ENCODE peak calls at places on chromosome 6, in six cellular contexts. D is lower lobe of right lung, S is foreskin fibroblast, G is heart left ventricle, Q is GM12865, W is fibroblast of mammary gland. Y is an unnamed sample.

GRCh38 chr6:54717849-54718455 is 128.6 kb upstream of the FAM83B start:
- DNase-seq in W (peak), G (no peak), D (no peak), Q (peak), S (peak), Y (peak)

GRCh38 chr6:112781236-112781635 is 434.1 kb downstream of the RFPL4B start:
- DNase-seq in G (no peak), S (peak), Q (peak), W (peak), D (no peak), Y (peak)

GRCh38 chr6:134880487-134881190 is 69.3 kb downstream of the ALDH8A1 start:
- DNase-seq in S (peak), W (peak), Q (no peak), D (no peak), G (no peak), Y (peak)

GRCh38 chr6:53359843-53360834 is 11.4 kb upstream of the ELOVL5 start:
- DNase-seq in W (peak), Q (peak), G (no peak), S (peak), D (no peak), Y (peak)

GRCh38 chr6:168468046-168468445 is 27.1 kb downstream of the SMOC2 start:
- DNase-seq in S (no peak), Q (no peak), G (no peak), D (no peak), W (no peak), Y (no peak)

GRCh38 chr6:53330137-53330536 is 18.6 kb downstream of the ELOVL5 start:
- DNase-seq in G (no peak), S (no peak), W (no peak), D (no peak), Q (no peak), Y (no peak)

GRCh38 chr6:79671605-79672266 is 40.6 kb downstream of the SH3BGRL2 start:
- DNase-seq in Q (peak), W (peak), G (no peak), D (peak), S (peak), Y (peak)

GRCh38 chr6:3876866-3877265 is 27.7 kb downstream of the FAM50B start:
- DNase-seq in G (no peak), D (no peak), S (peak), W (peak), Q (no peak), Y (no peak)

GRCh38 chr6:165749163-165749562 is 86.1 kb upstream of the PDE10A start:
- DNase-seq in S (no peak), D (no peak), Q (no peak), G (no peak), W (no peak), Y (no peak)

GRCh38 chr6:117906905-117907599 is at the start of gene SLC35F1:
- DNase-seq in G (peak), Q (peak), D (peak), W (no peak), S (peak), Y (peak)

GRCh38 chr6:104736545-104736944 is 123.2 kb downstream of the HACE1 start:
- DNase-seq in W (no peak), G (no peak), S (no peak), Q (no peak), D (no peak), Y (no peak)

GRCh38 chr6:73985891-73986290 is 289.9 kb downstream of the CD109 start:
- DNase-seq in W (peak), S (peak), Q (peak), G (no peak), D (no peak), Y (peak)

GRCh38 chr6:3227363-3228045 is at the start of gene TUBB2B:
- DNase-seq in W (no peak), D (no peak), Q (peak), S (no peak), G (no peak), Y (no peak)

GRCh38 chr6:3135668-3136297 is 17.3 kb downstream of the BPHL start:
- DNase-seq in G (no peak), S (no peak), D (no peak), W (no peak), Q (no peak), Y (no peak)

GRCh38 chr6:89368107-89368506 is 15.6 kb upstream of the UBE2J1 start:
- DNase-seq in D (peak), S (peak), Q (peak), W (peak), G (no peak), Y (peak)

GRCh38 chr6:119034827-119035458 is 43.5 kb downstream of the FAM184A start:
- DNase-seq in Q (no peak), D (no peak), G (no peak), S (peak), W (peak), Y (peak)

GRCh38 chr6:116062496-116062895 is 1.8 kb upstream of the FRK start:
- DNase-seq in Q (no peak), S (no peak), W (no peak), G (no peak), D (no peak), Y (no peak)

GRCh38 chr6:16339263-16339587 is 100.8 kb downstream of the GMPR start:
- DNase-seq in W (no peak), S (no peak), Q (no peak), D (no peak), G (no peak), Y (no peak)

GRCh38 chr6:82870582-82871172 is 195.0 kb downstream of the UBE3D start:
- DNase-seq in G (no peak), W (no peak), D (no peak), S (no peak), Q (no peak), Y (no peak)

GRCh38 chr6:165729307-165729936 is 66.4 kb upstream of the PDE10A start:
- DNase-seq in S (no peak), G (no peak), D (no peak), W (peak), Q (peak), Y (peak)

GRCh38 chr6:25007269-25007699 is 71.5 kb upstream of the RIPOR2 start:
- DNase-seq in S (no peak), W (no peak), G (no peak), Q (peak), D (no peak), Y (no peak)

GRCh38 chr6:131036616-131037015 is 26.4 kb downstream of the EPB41L2 start:
- DNase-seq in D (no peak), W (no peak), S (no peak), Q (no peak), G (no peak), Y (no peak)
- H3K4me3 ChIP-seq in D (no peak), W (no peak), S (no peak), Q (no peak), G (no peak), Y (no peak)

DNA sequence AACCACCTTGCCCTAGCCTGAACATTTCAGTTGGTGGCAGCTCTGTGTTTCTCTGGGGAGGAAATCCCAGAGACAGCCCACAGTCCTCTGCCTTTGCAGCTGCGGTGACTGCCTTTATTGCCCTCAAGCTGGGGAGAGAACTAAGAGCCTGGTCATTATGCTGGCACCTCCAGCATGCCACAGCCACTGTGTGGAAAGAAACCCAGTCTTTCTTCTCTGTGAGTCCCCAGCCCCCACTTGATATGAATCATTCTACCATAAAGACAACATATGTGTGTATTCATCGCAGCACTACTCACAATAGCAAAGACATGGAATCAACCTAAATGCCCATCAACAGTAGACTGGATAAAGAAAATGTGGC is 82.3 kb upstream of the RNF217 start:
- DNase-seq in W (no peak), Q (no peak), S (no peak), G (no peak), D (no peak), Y (no peak)
- TF ChIP-seq CTCF in W (no peak), Q (no peak), S (no peak), G (no peak), D (no peak), Y (no peak)

GRCh38 chr6:75608304-75608703 is 6.6 kb downstream of the SENP6 start:
- DNase-seq in D (no peak), S (no peak), G (no peak), Q (no peak), W (no peak), Y (no peak)
- H3K4me3 ChIP-seq in D (no peak), S (no peak), G (no peak), Q (no peak), W (no peak), Y (no peak)

GRCh38 chr6:35731736-35732532 is 4.9 kb upstream of the ARMC12 start:
- DNase-seq in Q (peak), G (peak), D (peak), S (peak), W (peak), Y (peak)
- TF ChIP-seq CTCF in Q (peak), G (no peak), D (peak), S (no peak), W (no peak), Y (peak)

DNA sequence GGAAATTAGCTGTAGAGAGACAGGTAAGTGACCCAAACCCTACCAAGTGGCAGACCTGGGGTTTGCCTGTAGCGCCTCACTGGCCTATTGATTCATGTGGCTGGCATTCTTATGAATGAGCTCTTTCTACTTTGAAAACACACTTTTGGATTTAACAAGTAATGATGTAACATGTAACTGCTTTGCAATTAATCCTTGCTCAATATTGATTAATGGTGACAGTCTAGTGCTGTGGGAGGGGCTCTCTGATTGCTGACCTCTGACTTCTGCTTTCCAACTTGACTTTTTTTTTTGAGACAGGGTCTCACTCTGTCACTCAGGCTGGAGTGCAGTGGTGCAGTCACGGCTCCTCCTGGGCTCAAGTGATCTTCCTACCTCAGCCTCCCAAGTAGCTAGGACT is 82.7 kb downstream of the TIAM2 start:
- DNase-seq in W (no peak), S (no peak), G (no peak), Q (no peak), D (no peak), Y (peak)
- H3K4me3 ChIP-seq in W (no peak), S (no peak), G (no peak), Q (no peak), D (no peak), Y (no peak)

GRCh38 chr6:62429781-62430180 is 143.8 kb upstream of the KHDRBS2 start:
- DNase-seq in Q (no peak), S (no peak), D (no peak), G (no peak), W (no peak), Y (no peak)
- TF ChIP-seq CTCF in Q (no peak), S (no peak), D (no peak), G (no peak), W (no peak), Y (no peak)

GRCh38 chr6:28597924-28598323 is 72.2 kb downstream of the GPX5 start:
- DNase-seq in G (no peak), D (no peak), Q (no peak), W (peak), S (no peak), Y (no peak)
- H3K4me3 ChIP-seq in G (no peak), D (no peak), Q (no peak), W (peak), S (peak), Y (peak)

DNA sequence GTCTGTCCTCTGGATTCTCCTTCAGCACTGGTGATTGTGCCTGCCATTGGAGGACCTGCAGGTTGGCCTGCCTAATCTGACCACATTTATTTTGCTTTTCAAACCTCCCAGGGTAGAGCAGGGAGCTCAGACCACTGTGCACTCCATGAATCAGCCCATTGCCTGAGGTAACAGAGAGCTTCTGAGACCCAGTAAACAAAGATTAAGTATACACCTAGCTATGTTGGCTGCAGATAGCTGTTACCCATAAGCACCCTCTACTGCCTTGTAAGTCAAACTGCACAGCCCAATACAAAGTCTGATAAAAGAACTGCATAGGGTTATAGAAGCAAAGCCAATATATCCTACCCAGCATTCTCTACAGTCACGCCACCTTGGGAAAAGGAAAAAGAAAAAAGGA is 338.7 kb downstream of the HTR1B start:
- DNase-seq in Q (peak), W (peak), S (peak), D (no peak), G (no peak), Y (peak)
- TF ChIP-seq CTCF in Q (no peak), W (peak), S (peak), D (no peak), G (no peak), Y (peak)

Y was measured in fibroblast of villous mesenchyme.